ENCODE peak calls at places on chromosomes 12 and 14, in seven cellular contexts. One of them, this sample, is unnamed.

GRCh38 chr12:39426636-39427245 is 16.2 kb downstream of the KIF21A start:
- DNase-seq in left ventricle myocardium superior: no peak
- DNase-seq in EH: peak
- DNase-seq in RWPE1: peak
- DNase-seq in left cardiac atrium: no peak
- DNase-seq in effector memory CD8-positive, alpha-beta T cell: no peak
- DNase-seq in activated CD8-positive, alpha-beta T cell treated with anti-CD3 and anti-CD28 coated beads for 36 hours: no peak
- DNase-seq in this sample: no peak

GRCh38 chr12:117518594-117519270 is 157.3 kb upstream of the NOS1 start:
- DNase-seq in left ventricle myocardium superior: peak
- DNase-seq in EH: peak
- DNase-seq in RWPE1: no peak
- DNase-seq in left cardiac atrium: peak
- DNase-seq in effector memory CD8-positive, alpha-beta T cell: no peak
- DNase-seq in activated CD8-positive, alpha-beta T cell treated with anti-CD3 and anti-CD28 coated beads for 36 hours: no peak
- DNase-seq in this sample: no peak

GRCh38 chr12:122483969-122484368 is 16.8 kb downstream of the ZCCHC8 start:
- DNase-seq in left ventricle myocardium superior: no peak
- DNase-seq in EH: no peak
- DNase-seq in RWPE1: no peak
- DNase-seq in left cardiac atrium: no peak
- DNase-seq in effector memory CD8-positive, alpha-beta T cell: no peak
- DNase-seq in activated CD8-positive, alpha-beta T cell treated with anti-CD3 and anti-CD28 coated beads for 36 hours: no peak
- DNase-seq in this sample: no peak

GRCh38 chr14:24332094-24332983 is 2.5 kb downstream of the ADCY4 start:
- DNase-seq in left ventricle myocardium superior: peak
- DNase-seq in EH: peak
- DNase-seq in RWPE1: peak
- DNase-seq in left cardiac atrium: peak
- DNase-seq in effector memory CD8-positive, alpha-beta T cell: peak
- DNase-seq in activated CD8-positive, alpha-beta T cell treated with anti-CD3 and anti-CD28 coated beads for 36 hours: peak
- DNase-seq in this sample: peak

GRCh38 chr14:68879321-68879781 is 86.5 kb upstream of the ZFP36L1 start:
- DNase-seq in left ventricle myocardium superior: no peak
- DNase-seq in EH: no peak
- DNase-seq in RWPE1: no peak
- DNase-seq in left cardiac atrium: no peak
- DNase-seq in effector memory CD8-positive, alpha-beta T cell: no peak
- DNase-seq in activated CD8-positive, alpha-beta T cell treated with anti-CD3 and anti-CD28 coated beads for 36 hours: no peak
- DNase-seq in this sample: no peak

GRCh38 chr12:47223848-47224213 is 144.1 kb upstream of the AMIGO2 start:
- DNase-seq in left ventricle myocardium superior: peak
- DNase-seq in EH: no peak
- DNase-seq in RWPE1: no peak
- DNase-seq in left cardiac atrium: no peak
- DNase-seq in effector memory CD8-positive, alpha-beta T cell: no peak
- DNase-seq in activated CD8-positive, alpha-beta T cell treated with anti-CD3 and anti-CD28 coated beads for 36 hours: no peak
- DNase-seq in this sample: peak

GRCh38 chr14:96575233-96575632 is 73.1 kb downstream of the PAPOLA start:
- DNase-seq in left ventricle myocardium superior: no peak
- DNase-seq in EH: no peak
- DNase-seq in RWPE1: no peak
- DNase-seq in left cardiac atrium: no peak
- DNase-seq in effector memory CD8-positive, alpha-beta T cell: no peak
- DNase-seq in activated CD8-positive, alpha-beta T cell treated with anti-CD3 and anti-CD28 coated beads for 36 hours: no peak
- DNase-seq in this sample: no peak

GRCh38 chr14:74401504-74402241 is 24.3 kb downstream of the SYNDIG1L start:
- DNase-seq in left ventricle myocardium superior: peak
- DNase-seq in EH: peak
- DNase-seq in RWPE1: no peak
- DNase-seq in left cardiac atrium: peak
- DNase-seq in effector memory CD8-positive, alpha-beta T cell: peak
- DNase-seq in activated CD8-positive, alpha-beta T cell treated with anti-CD3 and anti-CD28 coated beads for 36 hours: peak
- DNase-seq in this sample: peak

GRCh38 chr14:63045612-63046320 is 508 bp upstream of the KCNH5 start:
- DNase-seq in left ventricle myocardium superior: peak
- DNase-seq in EH: peak
- DNase-seq in RWPE1: peak
- DNase-seq in left cardiac atrium: peak
- DNase-seq in effector memory CD8-positive, alpha-beta T cell: no peak
- DNase-seq in activated CD8-positive, alpha-beta T cell treated with anti-CD3 and anti-CD28 coated beads for 36 hours: no peak
- DNase-seq in this sample: peak

GRCh38 chr12:57460457-57461325 is 1.1 kb downstream of the GLI1 start:
- DNase-seq in left ventricle myocardium superior: peak
- DNase-seq in EH: no peak
- DNase-seq in RWPE1: no peak
- DNase-seq in left cardiac atrium: no peak
- DNase-seq in effector memory CD8-positive, alpha-beta T cell: no peak
- DNase-seq in activated CD8-positive, alpha-beta T cell treated with anti-CD3 and anti-CD28 coated beads for 36 hours: peak
- DNase-seq in this sample: no peak

GRCh38 chr12:30691122-30691879 is 4.4 kb downstream of the IPO8 start:
- DNase-seq in left ventricle myocardium superior: peak
- DNase-seq in EH: peak
- DNase-seq in RWPE1: peak
- DNase-seq in left cardiac atrium: peak
- DNase-seq in effector memory CD8-positive, alpha-beta T cell: no peak
- DNase-seq in activated CD8-positive, alpha-beta T cell treated with anti-CD3 and anti-CD28 coated beads for 36 hours: no peak
- DNase-seq in this sample: peak

GRCh38 chr12:2804390-2805145 is 7.9 kb upstream of the ITFG2 start:
- DNase-seq in left ventricle myocardium superior: peak
- DNase-seq in EH: peak
- DNase-seq in RWPE1: no peak
- DNase-seq in left cardiac atrium: peak
- DNase-seq in effector memory CD8-positive, alpha-beta T cell: no peak
- DNase-seq in activated CD8-positive, alpha-beta T cell treated with anti-CD3 and anti-CD28 coated beads for 36 hours: no peak
- DNase-seq in this sample: peak

GRCh38 chr12:100186071-100186470 is 14.5 kb upstream of the ACTR6 start:
- DNase-seq in left ventricle myocardium superior: no peak
- DNase-seq in EH: no peak
- DNase-seq in RWPE1: no peak
- DNase-seq in left cardiac atrium: no peak
- DNase-seq in effector memory CD8-positive, alpha-beta T cell: no peak
- DNase-seq in activated CD8-positive, alpha-beta T cell treated with anti-CD3 and anti-CD28 coated beads for 36 hours: no peak
- DNase-seq in this sample: no peak

GRCh38 chr14:52961060-52961639 is 10.3 kb upstream of the FERMT2 start:
- DNase-seq in left ventricle myocardium superior: peak
- DNase-seq in EH: peak
- DNase-seq in RWPE1: peak
- DNase-seq in left cardiac atrium: peak
- DNase-seq in effector memory CD8-positive, alpha-beta T cell: peak
- DNase-seq in activated CD8-positive, alpha-beta T cell treated with anti-CD3 and anti-CD28 coated beads for 36 hours: peak
- DNase-seq in this sample: peak

GRCh38 chr12:63036216-63036973 is 101.4 kb upstream of the PPM1H start:
- DNase-seq in left ventricle myocardium superior: no peak
- DNase-seq in EH: no peak
- DNase-seq in RWPE1: no peak
- DNase-seq in left cardiac atrium: no peak
- DNase-seq in effector memory CD8-positive, alpha-beta T cell: no peak
- DNase-seq in activated CD8-positive, alpha-beta T cell treated with anti-CD3 and anti-CD28 coated beads for 36 hours: no peak
- DNase-seq in this sample: no peak

GRCh38 chr14:41810362-41810761 is 203.7 kb downstream of the LRFN5 start:
- DNase-seq in left ventricle myocardium superior: no peak
- DNase-seq in EH: no peak
- DNase-seq in RWPE1: no peak
- DNase-seq in left cardiac atrium: no peak
- DNase-seq in effector memory CD8-positive, alpha-beta T cell: no peak
- DNase-seq in activated CD8-positive, alpha-beta T cell treated with anti-CD3 and anti-CD28 coated beads for 36 hours: no peak
- DNase-seq in this sample: no peak

GRCh38 chr12:107092669-107093546 is 441 bp downstream of the CRY1 start:
- DNase-seq in left ventricle myocardium superior: no peak
- DNase-seq in EH: peak
- DNase-seq in RWPE1: peak
- DNase-seq in left cardiac atrium: no peak
- DNase-seq in effector memory CD8-positive, alpha-beta T cell: no peak
- DNase-seq in activated CD8-positive, alpha-beta T cell treated with anti-CD3 and anti-CD28 coated beads for 36 hours: peak
- DNase-seq in this sample: peak

GRCh38 chr14:74621556-74621955 is 9.5 kb upstream of the LTBP2 start:
- DNase-seq in left ventricle myocardium superior: no peak
- DNase-seq in EH: no peak
- DNase-seq in RWPE1: no peak
- DNase-seq in left cardiac atrium: no peak
- DNase-seq in effector memory CD8-positive, alpha-beta T cell: no peak
- DNase-seq in activated CD8-positive, alpha-beta T cell treated with anti-CD3 and anti-CD28 coated beads for 36 hours: no peak
- DNase-seq in this sample: no peak

GRCh38 chr12:108768591-108769500 is 37.5 kb upstream of the CORO1C start:
- DNase-seq in left ventricle myocardium superior: peak
- DNase-seq in EH: no peak
- DNase-seq in RWPE1: peak
- DNase-seq in left cardiac atrium: peak
- DNase-seq in effector memory CD8-positive, alpha-beta T cell: no peak
- DNase-seq in activated CD8-positive, alpha-beta T cell treated with anti-CD3 and anti-CD28 coated beads for 36 hours: peak
- DNase-seq in this sample: no peak